ENCODE peak calls at places on chromosomes 12 and 14, in ten cellular contexts. S is CD4-positive, alpha-beta T cell; C is fibroblast of mammary gland; V is A172; Z is aorta; A is activated effector memory CD4-positive, alpha-beta T cell treated with anti-CD3 and anti-CD28 coated beads, Interleukin-2, amount 50 U/mL, for 16 hours; I is stimulated activated CD8-positive, alpha-beta memory T cell treated with anti-CD3 and anti-CD28 coated beads, Interleukin-12 subunit alpha, Interleukin-12 subunit beta, amount 100 ng/mL, for 4 hours; R is RCC 7860; K is RWPE1; W is T-helper 9 cell. G is an unnamed sample.
A peak's percentile ranks its signal among the peaks of the same experiment; 100 is the strongest.

GRCh38 chr12:104154806-104155205 is 16.8 kb upstream of the NFYB start:
- DNase-seq in A (no peak), R (no peak), Z (no peak), V (no peak), W (no peak), K (no peak), C (no peak), I (no peak), S (no peak), G (no peak)

GRCh38 chr14:97838986-97839385 is 1041.8 kb downstream of the VRK1 start:
- DNase-seq in S (no peak), K (no peak), C (no peak), V (no peak), Z (no peak), I (no peak), W (no peak), R (no peak), A (no peak), G (no peak)

GRCh38 chr12:103806807-103807206 is 34.2 kb downstream of the NT5DC3 start:
- DNase-seq in K (no peak), V (peak; percentile 22), I (no peak), R (no peak), W (no peak), A (no peak), Z (no peak), C (peak; percentile 78), S (no peak), G (no peak)

GRCh38 chr12:85630851-85631250 is 205.4 kb downstream of the RASSF9 start:
- DNase-seq in R (no peak), W (no peak), A (no peak), K (no peak), S (no peak), C (peak; percentile 27), Z (no peak), V (no peak), I (no peak), G (no peak)

GRCh38 chr12:102298022-102298421 is 100.4 kb upstream of the PMCH start:
- DNase-seq in Z (no peak), I (no peak), A (no peak), V (no peak), K (peak; percentile 8), S (no peak), W (no peak), C (peak; percentile 85), R (no peak), G (no peak)

GRCh38 chr12:94172031-94172430 is 23.7 kb downstream of the PLXNC1 start:
- DNase-seq in C (peak; percentile 86), A (peak; percentile 67), I (no peak), V (no peak), W (no peak), R (no peak), S (no peak), Z (no peak), K (no peak), G (no peak)

GRCh38 chr14:67704484-67705089 is 2.9 kb downstream of the RDH12 start:
- DNase-seq in K (peak; percentile 69), R (peak; percentile 27), I (no peak), W (no peak), A (no peak), C (peak; percentile 60), Z (no peak), V (peak; percentile 35), S (peak; percentile 9), G (no peak)

GRCh38 chr12:46401703-46402102 is 29.1 kb upstream of the SLC38A2 start:
- DNase-seq in R (no peak), V (no peak), K (no peak), A (no peak), Z (peak; percentile 74), W (no peak), I (no peak), S (no peak), C (peak; percentile 85), G (no peak)

GRCh38 chr12:116955382-116956021 is 44.8 kb downstream of the FBXW8 start:
- DNase-seq in V (no peak), W (no peak), S (no peak), C (peak; percentile 53), R (peak; percentile 14), I (no peak), K (peak; percentile 75), Z (no peak), A (no peak), G (no peak)

GRCh38 chr12:98997-99396 is 32.4 kb downstream of the IQSEC3 start:
- DNase-seq in I (no peak), S (no peak), A (peak; percentile 17), R (no peak), V (no peak), K (no peak), Z (no peak), W (no peak), C (no peak), G (no peak)

GRCh38 chr12:92886131-92886530 is 43.0 kb downstream of the EEA1 start:
- DNase-seq in R (no peak), K (no peak), C (no peak), V (no peak), Z (no peak), W (no peak), A (no peak), S (no peak), I (no peak), G (no peak)

GRCh38 chr12:53538209-53538689 is 31.0 kb upstream of the NPFF start:
- DNase-seq in W (no peak), V (peak; percentile 9), Z (no peak), C (peak; percentile 49), R (no peak), A (no peak), S (no peak), I (no peak), K (no peak), G (no peak)

GRCh38 chr14:93337884-93338283 is 5.0 kb upstream of the BTBD7 start:
- DNase-seq in A (no peak), Z (no peak), K (no peak), V (no peak), C (no peak), I (no peak), W (no peak), S (no peak), R (no peak), G (no peak)

GRCh38 chr12:121673013-121673441 is 3.6 kb upstream of the MORN3 start:
- DNase-seq in I (no peak), C (no peak), S (no peak), K (peak; percentile 29), A (no peak), R (no peak), V (no peak), W (no peak), Z (no peak), G (no peak)

GRCh38 chr14:65002586-65003210 is 16.0 kb downstream of the FNTB start:
- DNase-seq in Z (no peak), C (peak; percentile 84), I (no peak), V (peak; percentile 20), K (no peak), R (no peak), A (no peak), W (no peak), S (no peak), G (no peak)

GRCh38 chr14:62889354-62889753 is 155.9 kb downstream of the KCNH5 start:
- DNase-seq in C (peak; percentile 3), R (no peak), S (no peak), Z (no peak), A (no peak), I (no peak), W (no peak), V (no peak), K (no peak), G (no peak)